ENCODE peak calls at places on chromosomes 5 and 9, in ten cellular contexts. Z is hypothalamus, U is astrocyte of the spinal cord, H is H54, J is thoracic aorta, K is fibroblast of the conjunctiva, X is EL, W is NCI-H510A treated with DMSO at 0.1 percent for 48 hours, G is A549, Y is testis. O is an unnamed sample.

GRCh38 chr9:117414220-117414905 is 494 bp downstream of the ASTN2 start:
- DNase-seq in Z (no peak), U (no peak), H (no peak), J (no peak), K (no peak), X (peak), W (peak), G (no peak), Y (no peak), O (peak)

GRCh38 chr9:115291841-115292240 is 173.9 kb upstream of the TNC start:
- DNase-seq in Z (no peak), U (no peak), H (no peak), J (no peak), K (no peak), X (peak), W (no peak), G (no peak), Y (no peak), O (no peak)

GRCh38 chr9:116202219-116202912 is 48.8 kb downstream of the PAPPA start:
- DNase-seq in Z (no peak), U (no peak), H (no peak), J (no peak), K (no peak), X (no peak), W (no peak), G (no peak), Y (no peak), O (no peak)

GRCh38 chr5:150140830-150141229 is 14.8 kb downstream of the PDGFRB start:
- DNase-seq in Z (no peak), U (peak), H (no peak), J (no peak), K (no peak), X (peak), W (no peak), G (no peak), Y (no peak), O (no peak)

GRCh38 chr9:129337287-129338140 is 159.5 kb upstream of the IER5L start:
- DNase-seq in Z (no peak), U (no peak), H (no peak), J (no peak), K (no peak), X (no peak), W (no peak), G (no peak), Y (no peak), O (no peak)

GRCh38 chr5:179268966-179269693 is 76.1 kb downstream of the ADAMTS2 start:
- DNase-seq in Z (no peak), U (no peak), H (no peak), J (no peak), K (no peak), X (peak), W (no peak), G (no peak), Y (peak), O (no peak)

GRCh38 chr5:79070002-79070567 is 518 bp downstream of the BHMT2 start:
- DNase-seq in Z (no peak), U (no peak), H (no peak), J (no peak), K (peak), X (peak), W (peak), G (no peak), Y (peak), O (no peak)

GRCh38 chr9:130931508-130932150 is 7.4 kb downstream of the FIBCD1 start:
- DNase-seq in Z (no peak), U (no peak), H (no peak), J (no peak), K (no peak), X (no peak), W (no peak), G (no peak), Y (no peak), O (no peak)

GRCh38 chr9:136626066-136626725 is 36.5 kb upstream of the EGFL7 start:
- DNase-seq in Z (no peak), U (no peak), H (no peak), J (no peak), K (no peak), X (no peak), W (no peak), G (no peak), Y (no peak), O (no peak)

GRCh38 chr5:15009420-15009819 is 137.8 kb upstream of the ANKH start:
- DNase-seq in Z (no peak), U (peak), H (peak), J (no peak), K (peak), X (peak), W (peak), G (peak), Y (no peak), O (no peak)

GRCh38 chr9:77495834-77496671 is 152.1 kb downstream of the GNA14 start:
- DNase-seq in Z (no peak), U (peak), H (no peak), J (no peak), K (peak), X (peak), W (no peak), G (peak), Y (peak), O (no peak)

GRCh38 chr5:39055760-39056393 is 18.3 kb downstream of the RICTOR start:
- DNase-seq in Z (no peak), U (no peak), H (no peak), J (no peak), K (no peak), X (no peak), W (peak), G (no peak), Y (no peak), O (no peak)

GRCh38 chr9:136187683-136188586 is 17.0 kb downstream of the LHX3 start:
- DNase-seq in Z (no peak), U (no peak), H (no peak), J (no peak), K (no peak), X (no peak), W (no peak), G (no peak), Y (no peak), O (no peak)

GRCh38 chr5:54445691-54446090 is 9.8 kb upstream of the HSPB3 start:
- DNase-seq in Z (no peak), U (no peak), H (no peak), J (no peak), K (no peak), X (no peak), W (no peak), G (no peak), Y (no peak), O (no peak)

O was measured in amygdala.